ENCODE peak calls at places on chromosomes 3 and 15, in six cellular contexts. C is activated CD8-positive, alpha-beta T cell treated with anti-CD3 and anti-CD28 coated beads for 36 hours; S is coronary artery; I is CD4-positive, alpha-beta T cell; J is NCI-H2081; Y is stimulated activated CD8-positive, alpha-beta memory T cell treated with anti-CD3 and anti-CD28 coated beads, Interleukin-7, amount 100 ng/mL, for 24 hours. P is an unnamed sample.

GRCh38 chr3:58779934-58780333 is 113.4 kb upstream of the FAM3D start:
- DNase-seq in C (no peak), S (no peak), I (no peak), J (no peak), Y (no peak), P (no peak)

GRCh38 chr3:13185737-13186136 is 112.5 kb upstream of the IQSEC1 start:
- DNase-seq in C (no peak), S (no peak), I (no peak), J (no peak), Y (no peak), P (no peak)

GRCh38 chr3:122536634-122537033 is 21.9 kb upstream of the KPNA1 start:
- DNase-seq in C (no peak), S (no peak), I (no peak), J (no peak), Y (no peak), P (no peak)

GRCh38 chr3:168417016-168417415 is 321.3 kb upstream of the GOLIM4 start:
- DNase-seq in C (no peak), S (no peak), I (no peak), J (no peak), Y (no peak), P (no peak)

GRCh38 chr15:95559875-95560394 is 770.6 kb upstream of the NR2F2 start:
- DNase-seq in C (no peak), S (no peak), I (no peak), J (no peak), Y (no peak), P (no peak)

GRCh38 chr15:60899322-60899966 is 329.7 kb downstream of the RORA start:
- DNase-seq in C (peak), S (no peak), I (no peak), J (no peak), Y (no peak), P (no peak)

GRCh38 chr3:10932596-10932995 is 60.0 kb upstream of the SLC6A1 start:
- DNase-seq in C (no peak), S (no peak), I (no peak), J (no peak), Y (no peak), P (no peak)

GRCh38 chr3:114508208-114508607 is 214.4 kb downstream of the TIGIT start:
- DNase-seq in C (no peak), S (no peak), I (no peak), J (no peak), Y (no peak), P (no peak)

GRCh38 chr3:67154429-67154828 is 156.3 kb downstream of the KBTBD8 start:
- DNase-seq in C (no peak), S (no peak), I (no peak), J (no peak), Y (no peak), P (no peak)

GRCh38 chr3:138569090-138569489 is 25.0 kb downstream of the CEP70 start:
- DNase-seq in C (no peak), S (no peak), I (no peak), J (no peak), Y (no peak), P (no peak)

GRCh38 chr15:69921626-69922624 is 175.8 kb downstream of the TLE3 start:
- DNase-seq in C (no peak), S (peak), I (no peak), J (no peak), Y (no peak), P (no peak)

GRCh38 chr3:73101916-73102315 is 40.5 kb downstream of the EBLN2 start:
- DNase-seq in C (no peak), S (no peak), I (no peak), J (no peak), Y (no peak), P (no peak)

GRCh38 chr3:124221286-124221821 is 229.4 kb upstream of the ROPN1 start:
- DNase-seq in C (no peak), S (no peak), I (no peak), J (no peak), Y (no peak), P (no peak)

GRCh38 chr3:178246004-178246403 is 290.2 kb upstream of the KCNMB2 start:
- DNase-seq in C (no peak), S (no peak), I (no peak), J (no peak), Y (no peak), P (no peak)

GRCh38 chr3:115615001-115615447 is 8.3 kb upstream of the GAP43 start:
- DNase-seq in C (no peak), S (no peak), I (no peak), J (no peak), Y (no peak), P (no peak)

GRCh38 chr3:108159865-108160264 is 62.4 kb downstream of the IFT57 start:
- DNase-seq in C (no peak), S (no peak), I (no peak), J (no peak), Y (no peak), P (no peak)

GRCh38 chr15:92637621-92638020 is 18.0 kb downstream of the FAM174B start:
- DNase-seq in C (no peak), S (no peak), I (no peak), J (peak), Y (no peak), P (no peak)

GRCh38 chr3:18812316-18812715 is 336.0 kb upstream of the KCNH8 start:
- DNase-seq in C (no peak), S (no peak), I (no peak), J (no peak), Y (no peak), P (no peak)

GRCh38 chr3:140595295-140595694 is 82.6 kb upstream of the TRIM42 start:
- DNase-seq in C (no peak), S (no peak), I (no peak), J (no peak), Y (no peak), P (no peak)

GRCh38 chr15:29616512-29616911 is 205.8 kb downstream of the TJP1 start:
- DNase-seq in C (no peak), S (no peak), I (no peak), J (no peak), Y (no peak), P (no peak)

GRCh38 chr15:40342421-40343313 is 1.9 kb upstream of the CCDC9B start:
- DNase-seq in C (no peak), S (no peak), I (no peak), J (no peak), Y (no peak), P (no peak)